ENCODE peak calls at places on chromosomes 6 and 20, in six cellular contexts. B is sciatic nerve, G is HepG2, N is NCI-H1105, R is GM13977, O is left cardiac atrium. P is an unnamed sample.

GRCh38 chr20:64116016-64116415 is 8.7 kb upstream of the NPBWR2 start:
- DNase-seq in B (peak; percentile 45), G (no peak), N (no peak), R (no peak), O (peak; percentile 7), P (peak; percentile 12)

GRCh38 chr6:16146527-16146955 is 17.7 kb downstream of the MYLIP start:
- DNase-seq in B (no peak), G (no peak), N (peak; percentile 84), R (no peak), O (no peak), P (no peak)

GRCh38 chr6:134028438-134028837 is 24.0 kb downstream of the SLC2A12 start:
- DNase-seq in B (no peak), G (no peak), N (no peak), R (no peak), O (no peak), P (no peak)

GRCh38 chr20:2698186-2698817 is 5.7 kb downstream of the EBF4 start:
- DNase-seq in B (no peak), G (no peak), N (no peak), R (no peak), O (no peak), P (no peak)

GRCh38 chr6:169847773-169848380 is 96.5 kb downstream of the ERMARD start:
- DNase-seq in B (no peak), G (no peak), N (no peak), R (no peak), O (no peak), P (peak; percentile 5)

GRCh38 chr6:18293192-18293904 is 29.0 kb upstream of the DEK start:
- DNase-seq in B (no peak), G (peak; percentile 11), N (no peak), R (no peak), O (no peak), P (no peak)

GRCh38 chr20:22576273-22576672 is 8.1 kb downstream of the FOXA2 start:
- DNase-seq in B (no peak), G (peak; percentile 27), N (no peak), R (no peak), O (no peak), P (no peak)

GRCh38 chr6:85456782-85457181 is 6.9 kb downstream of the NT5E start:
- DNase-seq in B (no peak), G (no peak), N (no peak), R (no peak), O (no peak), P (no peak)

GRCh38 chr6:90044182-90044832 is 150.0 kb downstream of the GJA10 start:
- DNase-seq in B (no peak), G (no peak), N (no peak), R (no peak), O (no peak), P (no peak)

GRCh38 chr6:3428247-3428646 is 28.6 kb downstream of the SLC22A23 start:
- DNase-seq in B (no peak), G (no peak), N (no peak), R (no peak), O (no peak), P (no peak)

GRCh38 chr6:63821442-63821841 is 185.8 kb downstream of the PHF3 start:
- DNase-seq in B (no peak), G (no peak), N (no peak), R (no peak), O (no peak), P (no peak)

GRCh38 chr20:63360850-63361497 is at the start of gene CHRNA4:
- DNase-seq in B (no peak), G (no peak), N (peak; percentile 4), R (no peak), O (no peak), P (no peak)

P was measured in heart left ventricle.